ENCODE peak calls at places on chromosome 10, in eight cellular contexts. K, V, C, E, X, O, Y and N are unnamed samples.

GRCh38 chr10:30970760-30971460 is 60.8 kb downstream of the ZNF438 start:
- DNase-seq in K (peak), V (no peak), C (peak), E (no peak), X (no peak), O (no peak), Y (no peak), N (no peak)

GRCh38 chr10:89074120-89074519 is 83.5 kb downstream of the FAS start:
- DNase-seq in K (peak), V (no peak), C (no peak), E (no peak), X (peak), O (no peak), Y (peak), N (no peak)

GRCh38 chr10:60573342-60573741 is 183.7 kb upstream of the ANK3 start:
- DNase-seq in K (no peak), V (no peak), C (no peak), E (peak), X (no peak), O (no peak), Y (no peak), N (no peak)

GRCh38 chr10:20281579-20281978 is 465.3 kb downstream of the PLXDC2 start:
- DNase-seq in K (no peak), V (no peak), C (no peak), E (no peak), X (no peak), O (no peak), Y (no peak), N (peak)

GRCh38 chr10:49268185-49268584 is 30.8 kb upstream of the C10orf71 start:
- DNase-seq in K (no peak), V (no peak), C (no peak), E (no peak), X (no peak), O (no peak), Y (no peak), N (no peak)

GRCh38 chr10:17445400-17445998 is 8.9 kb downstream of the ST8SIA6 start:
- DNase-seq in K (no peak), V (no peak), C (no peak), E (no peak), X (no peak), O (no peak), Y (no peak), N (peak)

GRCh38 chr10:35606423-35606822 is 1.3 kb downstream of the GJD4 start:
- DNase-seq in K (peak), V (no peak), C (peak), E (no peak), X (no peak), O (no peak), Y (no peak), N (no peak)

GRCh38 chr10:75137533-75138438 is 26.3 kb downstream of the SAMD8 start:
- DNase-seq in K (peak), V (peak), C (peak), E (no peak), X (peak), O (peak), Y (no peak), N (peak)

GRCh38 chr10:75772153-75772887 is 340.9 kb downstream of the LRMDA start:
- DNase-seq in K (peak), V (no peak), C (no peak), E (no peak), X (no peak), O (no peak), Y (no peak), N (peak)

GRCh38 chr10:87677595-87677994 is 17.9 kb downstream of the PAPSS2 start:
- DNase-seq in K (no peak), V (no peak), C (no peak), E (no peak), X (no peak), O (no peak), Y (no peak), N (no peak)

GRCh38 chr10:110568055-110568735 is 700 bp downstream of the SMC3 start:
- DNase-seq in K (peak), V (no peak), C (no peak), E (no peak), X (peak), O (no peak), Y (peak), N (peak)

GRCh38 chr10:71727429-71728217 is 8.0 kb upstream of the C10orf105 start:
- DNase-seq in K (peak), V (no peak), C (no peak), E (peak), X (no peak), O (peak), Y (no peak), N (peak)

GRCh38 chr10:131249957-131250347 is 61.6 kb downstream of the TCERG1L start:
- DNase-seq in K (no peak), V (no peak), C (no peak), E (no peak), X (no peak), O (no peak), Y (no peak), N (no peak)

GRCh38 chr10:69911571-69912528 is 110.1 kb downstream of the COL13A1 start:
- DNase-seq in K (peak), V (no peak), C (no peak), E (no peak), X (peak), O (no peak), Y (peak), N (no peak)

GRCh38 chr10:75475470-75476182 is 44.2 kb downstream of the LRMDA start:
- DNase-seq in K (peak), V (no peak), C (no peak), E (no peak), X (no peak), O (peak), Y (no peak), N (no peak)

GRCh38 chr10:62665771-62666170 is 138.7 kb upstream of the ADO start:
- DNase-seq in K (no peak), V (no peak), C (no peak), E (no peak), X (no peak), O (no peak), Y (no peak), N (no peak)

GRCh38 chr10:1529806-1530413 is 207.4 kb downstream of the ADARB2 start:
- DNase-seq in K (no peak), V (no peak), C (no peak), E (no peak), X (no peak), O (no peak), Y (peak), N (no peak)

GRCh38 chr10:1525354-1526162 is 211.8 kb downstream of the ADARB2 start:
- DNase-seq in K (no peak), V (no peak), C (no peak), E (no peak), X (no peak), O (no peak), Y (no peak), N (no peak)

GRCh38 chr10:1522237-1522636 is 215.1 kb downstream of the ADARB2 start:
- DNase-seq in K (no peak), V (no peak), C (no peak), E (no peak), X (no peak), O (no peak), Y (no peak), N (no peak)

GRCh38 chr10:1527951-1528350 is 209.4 kb downstream of the ADARB2 start:
- DNase-seq in K (no peak), V (no peak), C (no peak), E (no peak), X (no peak), O (no peak), Y (peak), N (no peak)

DNA sequence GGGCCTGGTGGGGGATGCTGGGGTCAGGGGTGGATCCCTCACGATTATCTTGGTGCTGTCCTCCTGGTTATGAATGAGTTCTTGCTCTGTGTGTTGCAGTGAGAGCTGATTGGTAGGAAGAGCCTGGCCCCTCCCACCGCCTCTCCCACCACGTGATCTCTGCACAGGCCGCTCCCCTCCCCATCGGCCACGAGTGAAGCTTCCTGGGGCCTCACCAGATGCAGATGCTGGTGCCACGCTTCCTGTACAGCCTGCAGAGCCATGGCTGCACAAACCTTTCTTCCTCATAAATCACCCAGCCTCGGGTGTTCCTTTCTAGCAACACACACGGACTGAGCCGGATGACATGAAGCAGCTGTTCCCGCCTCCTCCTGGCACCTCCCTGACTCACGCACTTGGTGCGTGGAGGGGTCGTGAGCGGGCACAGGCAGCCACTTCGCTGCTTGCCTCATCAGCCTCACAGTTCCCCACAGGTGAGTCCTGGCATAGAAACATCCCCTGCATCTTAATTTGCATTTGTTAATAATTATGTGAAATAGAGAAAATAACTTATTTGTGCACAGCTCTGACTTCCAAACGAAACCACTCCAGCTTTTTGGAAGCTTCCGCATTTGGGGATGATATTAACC is 210.8 kb downstream of the ADARB2 start:
- DNase-seq in K (no peak), V (no peak), C (no peak), E (no peak), X (no peak), O (no peak), Y (peak), N (no peak)
- TF ChIP-seq CTCF in K (no peak), V (no peak), C (no peak), E (no peak), X (no peak), O (no peak), Y (no peak), N (no peak)

GRCh38 chr10:117224036-117224430 is 16.9 kb upstream of the SLC18A2 start:
- DNase-seq in K (no peak), V (no peak), C (no peak), E (no peak), X (no peak), O (no peak), Y (peak), N (peak)

GRCh38 chr10:117224881-117225280 is 16.0 kb upstream of the SLC18A2 start:
- DNase-seq in K (no peak), V (no peak), C (no peak), E (no peak), X (no peak), O (no peak), Y (no peak), N (no peak)

GRCh38 chr10:117228210-117228609 is 12.7 kb upstream of the SLC18A2 start:
- DNase-seq in K (no peak), V (no peak), C (no peak), E (no peak), X (no peak), O (no peak), Y (no peak), N (no peak)

GRCh38 chr10:117223413-117224035 is 17.4 kb upstream of the SLC18A2 start:
- DNase-seq in K (no peak), V (no peak), C (no peak), E (no peak), X (no peak), O (no peak), Y (peak), N (no peak)

GRCh38 chr10:117226813-117227451 is 14.0 kb upstream of the SLC18A2 start:
- DNase-seq in K (peak), V (peak), C (no peak), E (no peak), X (peak), O (no peak), Y (no peak), N (peak)
- TF ChIP-seq CTCF in K (peak), V (peak), C (peak), E (peak), X (peak), O (peak), Y (no peak), N (peak)

GRCh38 chr10:114110174-114110972 is 63.6 kb downstream of the CCDC186 start:
- DNase-seq in K (no peak), V (peak), C (no peak), E (no peak), X (no peak), O (no peak), Y (no peak), N (peak)
- TF ChIP-seq CTCF in K (peak), V (peak), C (peak), E (peak), X (no peak), O (no peak), Y (no peak), N (peak)

DNA sequence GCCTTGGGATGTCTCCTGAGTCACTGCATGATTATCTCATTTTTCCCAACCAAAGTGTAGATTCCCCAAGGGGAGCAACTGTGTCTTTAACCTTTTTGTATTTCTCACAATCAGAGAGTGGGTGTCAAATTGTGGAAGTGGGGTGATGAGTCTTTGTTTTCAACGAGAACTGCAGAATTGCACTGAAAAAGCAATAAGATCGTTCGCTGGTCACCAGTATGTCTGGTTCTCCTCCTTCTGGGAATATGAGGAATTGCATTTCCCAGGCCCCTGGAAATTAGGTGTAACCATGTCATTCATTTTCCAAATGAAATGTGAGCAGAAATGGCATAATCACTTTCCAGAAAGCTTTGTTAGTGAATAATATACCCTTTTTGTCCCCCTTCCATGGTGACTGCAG is 326.9 kb downstream of the GPAM start:
- DNase-seq in K (no peak), V (no peak), C (no peak), E (no peak), X (no peak), O (no peak), Y (no peak), N (no peak)
- TF ChIP-seq CTCF in K (no peak), V (no peak), C (no peak), E (no peak), X (no peak), O (peak), Y (no peak), N (no peak)

GRCh38 chr10:92789067-92789466 is 59.3 kb upstream of the EXOC6 start:
- DNase-seq in K (no peak), V (no peak), C (no peak), E (peak), X (no peak), O (no peak), Y (no peak), N (no peak)

GRCh38 chr10:92792661-92793060 is 55.7 kb upstream of the EXOC6 start:
- DNase-seq in K (no peak), V (no peak), C (no peak), E (no peak), X (no peak), O (no peak), Y (no peak), N (no peak)

GRCh38 chr10:92789826-92790225 is 58.5 kb upstream of the EXOC6 start:
- DNase-seq in K (no peak), V (no peak), C (no peak), E (no peak), X (no peak), O (no peak), Y (no peak), N (no peak)

GRCh38 chr10:92787557-92788152 is 60.7 kb upstream of the EXOC6 start:
- DNase-seq in K (no peak), V (no peak), C (no peak), E (peak), X (no peak), O (no peak), Y (no peak), N (no peak)

DNA sequence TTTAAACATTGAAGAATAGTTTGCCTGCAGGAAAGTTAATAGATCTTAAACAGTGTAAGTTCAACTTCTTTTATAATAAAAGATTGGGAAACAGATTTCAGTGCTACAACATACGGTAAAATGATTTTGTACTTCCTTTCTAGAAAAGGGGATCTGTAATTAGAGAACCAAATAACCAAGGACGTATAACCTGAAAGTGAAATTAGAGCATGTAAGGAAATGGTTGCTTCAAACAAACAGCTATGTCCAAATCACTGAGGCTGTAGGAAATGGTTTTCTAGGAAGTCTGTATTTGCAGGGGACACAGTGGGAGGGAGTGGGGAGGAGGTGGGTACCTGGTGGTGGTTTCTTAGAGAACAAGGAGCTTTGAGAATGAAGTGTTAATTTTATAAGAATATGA is 57.9 kb upstream of the EXOC6 start:
- DNase-seq in K (no peak), V (no peak), C (no peak), E (no peak), X (no peak), O (no peak), Y (no peak), N (no peak)
- TF ChIP-seq CTCF in K (no peak), V (no peak), C (no peak), E (no peak), X (no peak), O (no peak), Y (no peak), N (no peak)

GRCh38 chr10:33901166-33901565 is 566.7 kb upstream of the NRP1 start:
- DNase-seq in K (peak), V (no peak), C (peak), E (no peak), X (peak), O (peak), Y (no peak), N (peak)
- TF ChIP-seq CTCF in K (no peak), V (no peak), C (no peak), E (no peak), X (no peak), O (no peak), Y (no peak), N (no peak)

DNA sequence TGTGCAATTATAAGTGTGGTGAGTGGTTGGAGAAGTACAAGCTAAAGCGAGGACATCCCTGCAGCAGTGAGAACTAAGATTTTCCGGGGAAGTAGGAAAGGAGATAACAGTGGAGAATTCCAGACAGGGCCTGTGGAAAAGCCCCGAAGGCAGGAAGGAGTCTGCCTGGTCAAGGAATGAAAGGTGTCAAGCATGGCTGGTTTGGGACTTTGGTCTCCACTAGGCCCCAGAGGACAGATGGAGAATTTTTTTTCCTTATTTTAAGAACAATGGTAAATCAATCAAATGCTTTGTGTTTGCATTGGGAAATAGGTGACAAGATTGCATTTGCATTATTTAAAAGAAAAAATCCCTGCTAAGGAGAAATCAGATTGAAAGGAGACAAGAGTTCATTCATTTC is 3.2 kb upstream of the CEP55 start:
- DNase-seq in K (no peak), V (no peak), C (no peak), E (no peak), X (no peak), O (no peak), Y (no peak), N (no peak)
- TF ChIP-seq CTCF in K (no peak), V (no peak), C (no peak), E (no peak), X (no peak), O (no peak), Y (no peak), N (no peak)

DNA sequence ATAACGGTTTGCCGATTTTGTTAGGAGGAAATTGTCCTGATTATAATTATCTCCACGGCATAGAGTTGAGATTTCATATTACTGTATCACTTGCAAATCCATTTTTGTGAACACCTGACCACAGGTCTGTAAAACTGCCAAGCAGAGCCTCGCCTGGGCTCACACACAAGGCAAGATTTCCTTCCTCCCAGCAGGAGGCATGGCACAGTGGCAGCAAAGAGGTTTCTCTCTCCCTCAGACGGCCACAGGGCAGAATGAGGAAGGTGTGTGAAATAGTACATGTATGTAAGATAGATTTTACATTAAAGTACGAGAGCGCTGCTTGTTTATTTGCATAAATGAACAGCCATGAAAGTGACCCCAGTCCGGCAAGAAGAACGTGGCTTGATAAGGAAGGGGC is 130.1 kb downstream of the CELF2 start:
- DNase-seq in K (no peak), V (no peak), C (no peak), E (no peak), X (no peak), O (no peak), Y (no peak), N (no peak)
- TF ChIP-seq CTCF in K (no peak), V (no peak), C (no peak), E (no peak), X (no peak), O (no peak), Y (no peak), N (no peak)